ENCODE peak calls at places on chromosomes 5 and 9, in four cellular contexts. One of them, this sample, is unnamed.

GRCh38 chr5:32612134-32612888 is 27.0 kb downstream of the SUB1 start:
- DNase-seq in cardiac fibroblast: peak; percentile 47
- DNase-seq in breast epithelium: no peak
- DNase-seq in RKO: no peak
- DNase-seq in this sample: peak; percentile 87

GRCh38 chr5:174145091-174145490 is 99.6 kb downstream of the NSG2 start:
- DNase-seq in cardiac fibroblast: no peak
- DNase-seq in breast epithelium: no peak
- DNase-seq in RKO: no peak
- DNase-seq in this sample: no peak

GRCh38 chr5:122292357-122292756 is 19.7 kb upstream of the SNCAIP start:
- DNase-seq in cardiac fibroblast: no peak
- DNase-seq in breast epithelium: no peak
- DNase-seq in RKO: no peak
- DNase-seq in this sample: no peak

GRCh38 chr9:98708933-98709911 is at the start of gene GABBR2:
- DNase-seq in cardiac fibroblast: peak; percentile 5
- DNase-seq in RKO: no peak
- DNase-seq in breast epithelium: no peak
- DNase-seq in this sample: peak; percentile 67

GRCh38 chr5:4785971-4786370 is 354.2 kb upstream of the ADAMTS16 start:
- DNase-seq in RKO: no peak
- DNase-seq in breast epithelium: no peak
- DNase-seq in cardiac fibroblast: no peak
- DNase-seq in this sample: no peak

GRCh38 chr9:71765693-71766092 is 2.6 kb downstream of the CEMIP2 start:
- DNase-seq in RKO: peak; percentile 11
- DNase-seq in breast epithelium: no peak
- DNase-seq in cardiac fibroblast: peak; percentile 74
- DNase-seq in this sample: peak; percentile 13

GRCh38 chr5:1723476-1723875 is 76.2 kb downstream of the MRPL36 start:
- DNase-seq in breast epithelium: no peak
- DNase-seq in RKO: no peak
- DNase-seq in cardiac fibroblast: no peak
- DNase-seq in this sample: no peak

GRCh38 chr5:17189381-17190036 is 27.9 kb upstream of the BASP1 start:
- DNase-seq in RKO: peak; percentile 81
- DNase-seq in cardiac fibroblast: peak; percentile 91
- DNase-seq in breast epithelium: peak; percentile 77
- DNase-seq in this sample: peak; percentile 85

GRCh38 chr9:126155756-126156664 is 170.6 kb upstream of the MVB12B start:
- DNase-seq in breast epithelium: peak; percentile 39
- DNase-seq in RKO: no peak
- DNase-seq in cardiac fibroblast: no peak
- DNase-seq in this sample: no peak

GRCh38 chr9:9612755-9613154 is 1000.0 kb downstream of the PTPRD start:
- DNase-seq in RKO: no peak
- DNase-seq in cardiac fibroblast: no peak
- DNase-seq in breast epithelium: no peak
- DNase-seq in this sample: no peak

GRCh38 chr5:154209591-154210081 is 19.1 kb downstream of the GALNT10 start:
- DNase-seq in breast epithelium: no peak
- DNase-seq in RKO: no peak
- DNase-seq in cardiac fibroblast: no peak
- DNase-seq in this sample: no peak

GRCh38 chr5:133824661-133825254 is 143.7 kb downstream of the C5orf15 start:
- DNase-seq in cardiac fibroblast: no peak
- DNase-seq in breast epithelium: no peak
- DNase-seq in RKO: no peak
- DNase-seq in this sample: no peak

GRCh38 chr5:5419291-5420210 is 2.9 kb upstream of the ICE1 start:
- DNase-seq in cardiac fibroblast: peak; percentile 80
- DNase-seq in RKO: peak; percentile 85
- DNase-seq in breast epithelium: no peak
- DNase-seq in this sample: peak; percentile 57